ENCODE peak calls at places on chromosomes 5 and 9, in nine cellular contexts. One of them, this sample, is unnamed.

GRCh38 chr9:89601306-89601705 is 3.5 kb upstream of the GADD45G start:
- DNase-seq in uterus: no peak
- DNase-seq in hepatocyte: no peak
- DNase-seq in brain microvascular endothelial cell: no peak
- DNase-seq in vagina: no peak
- DNase-seq in ovary: no peak
- DNase-seq in CD8-positive, alpha-beta T cell: no peak
- DNase-seq in gastrocnemius medialis: no peak
- DNase-seq in kidney: no peak
- DNase-seq in this sample: no peak

GRCh38 chr5:168356592-168356991 is 65.1 kb downstream of the WWC1 start:
- DNase-seq in uterus: no peak
- DNase-seq in hepatocyte: no peak
- DNase-seq in brain microvascular endothelial cell: no peak
- DNase-seq in vagina: no peak
- DNase-seq in ovary: no peak
- DNase-seq in CD8-positive, alpha-beta T cell: no peak
- DNase-seq in gastrocnemius medialis: no peak
- DNase-seq in kidney: no peak
- DNase-seq in this sample: no peak

GRCh38 chr9:123282343-123283047 is 14.1 kb upstream of the STRBP start:
- DNase-seq in uterus: peak
- DNase-seq in hepatocyte: no peak
- DNase-seq in brain microvascular endothelial cell: no peak
- DNase-seq in vagina: no peak
- DNase-seq in ovary: no peak
- DNase-seq in CD8-positive, alpha-beta T cell: no peak
- DNase-seq in gastrocnemius medialis: no peak
- DNase-seq in kidney: no peak
- DNase-seq in this sample: peak

GRCh38 chr5:148976569-148977321 is 86.1 kb downstream of the SH3TC2 start:
- DNase-seq in uterus: no peak
- DNase-seq in hepatocyte: no peak
- DNase-seq in brain microvascular endothelial cell: peak
- DNase-seq in vagina: no peak
- DNase-seq in ovary: no peak
- DNase-seq in CD8-positive, alpha-beta T cell: no peak
- DNase-seq in gastrocnemius medialis: peak
- DNase-seq in kidney: no peak
- DNase-seq in this sample: no peak

GRCh38 chr9:6955251-6955921 is 197.6 kb downstream of the KDM4C start:
- DNase-seq in uterus: no peak
- DNase-seq in hepatocyte: peak
- DNase-seq in brain microvascular endothelial cell: peak
- DNase-seq in vagina: no peak
- DNase-seq in ovary: no peak
- DNase-seq in CD8-positive, alpha-beta T cell: no peak
- DNase-seq in gastrocnemius medialis: no peak
- DNase-seq in kidney: no peak
- DNase-seq in this sample: no peak

GRCh38 chr9:101514056-101514455 is 19.6 kb upstream of the RNF20 start:
- DNase-seq in uterus: no peak
- DNase-seq in hepatocyte: no peak
- DNase-seq in brain microvascular endothelial cell: peak
- DNase-seq in vagina: no peak
- DNase-seq in ovary: no peak
- DNase-seq in CD8-positive, alpha-beta T cell: no peak
- DNase-seq in gastrocnemius medialis: no peak
- DNase-seq in kidney: no peak
- DNase-seq in this sample: peak

GRCh38 chr5:4570047-4571015 is 569.8 kb upstream of the ADAMTS16 start:
- DNase-seq in uterus: no peak
- DNase-seq in hepatocyte: no peak
- DNase-seq in brain microvascular endothelial cell: no peak
- DNase-seq in vagina: no peak
- DNase-seq in ovary: no peak
- DNase-seq in CD8-positive, alpha-beta T cell: no peak
- DNase-seq in gastrocnemius medialis: no peak
- DNase-seq in kidney: no peak
- DNase-seq in this sample: no peak

GRCh38 chr9:128072144-128073021 is 4.4 kb downstream of the SLC25A25 start:
- DNase-seq in uterus: peak
- DNase-seq in hepatocyte: peak
- DNase-seq in brain microvascular endothelial cell: peak
- DNase-seq in vagina: no peak
- DNase-seq in ovary: peak
- DNase-seq in CD8-positive, alpha-beta T cell: peak
- DNase-seq in gastrocnemius medialis: no peak
- DNase-seq in kidney: peak
- DNase-seq in this sample: no peak

GRCh38 chr9:72592501-72593403 is 71.3 kb downstream of the TMC1 start:
- DNase-seq in uterus: no peak
- DNase-seq in hepatocyte: peak
- DNase-seq in brain microvascular endothelial cell: peak
- DNase-seq in vagina: no peak
- DNase-seq in ovary: no peak
- DNase-seq in CD8-positive, alpha-beta T cell: peak
- DNase-seq in gastrocnemius medialis: no peak
- DNase-seq in kidney: no peak
- DNase-seq in this sample: peak

GRCh38 chr5:93956006-93956405 is 214.6 kb upstream of the POU5F2 start:
- DNase-seq in uterus: no peak
- DNase-seq in hepatocyte: no peak
- DNase-seq in brain microvascular endothelial cell: no peak
- DNase-seq in vagina: no peak
- DNase-seq in ovary: no peak
- DNase-seq in CD8-positive, alpha-beta T cell: no peak
- DNase-seq in gastrocnemius medialis: no peak
- DNase-seq in kidney: no peak
- DNase-seq in this sample: no peak

GRCh38 chr5:45800331-45800730 is 104.2 kb upstream of the HCN1 start:
- DNase-seq in uterus: no peak
- DNase-seq in hepatocyte: no peak
- DNase-seq in brain microvascular endothelial cell: no peak
- DNase-seq in vagina: no peak
- DNase-seq in ovary: no peak
- DNase-seq in CD8-positive, alpha-beta T cell: no peak
- DNase-seq in gastrocnemius medialis: no peak
- DNase-seq in kidney: no peak
- DNase-seq in this sample: no peak

GRCh38 chr9:2802494-2802921 is 41.4 kb downstream of the PUM3 start:
- DNase-seq in uterus: no peak
- DNase-seq in hepatocyte: no peak
- DNase-seq in brain microvascular endothelial cell: no peak
- DNase-seq in vagina: no peak
- DNase-seq in ovary: no peak
- DNase-seq in CD8-positive, alpha-beta T cell: no peak
- DNase-seq in gastrocnemius medialis: no peak
- DNase-seq in kidney: no peak
- DNase-seq in this sample: no peak

GRCh38 chr5:114362977-114363721 is 1.3 kb downstream of the KCNN2 start:
- DNase-seq in uterus: no peak
- DNase-seq in hepatocyte: peak
- DNase-seq in brain microvascular endothelial cell: no peak
- DNase-seq in vagina: no peak
- DNase-seq in ovary: no peak
- DNase-seq in CD8-positive, alpha-beta T cell: no peak
- DNase-seq in gastrocnemius medialis: no peak
- DNase-seq in kidney: peak
- DNase-seq in this sample: no peak

GRCh38 chr5:172760136-172760535 is 10.9 kb downstream of the DUSP1 start:
- DNase-seq in uterus: no peak
- DNase-seq in hepatocyte: no peak
- DNase-seq in brain microvascular endothelial cell: no peak
- DNase-seq in vagina: no peak
- DNase-seq in ovary: no peak
- DNase-seq in CD8-positive, alpha-beta T cell: no peak
- DNase-seq in gastrocnemius medialis: no peak
- DNase-seq in kidney: no peak
- DNase-seq in this sample: no peak

GRCh38 chr5:159928122-159928960 is 12.1 kb downstream of the ADRA1B start:
- DNase-seq in uterus: no peak
- DNase-seq in hepatocyte: no peak
- DNase-seq in brain microvascular endothelial cell: peak
- DNase-seq in vagina: no peak
- DNase-seq in ovary: peak
- DNase-seq in CD8-positive, alpha-beta T cell: no peak
- DNase-seq in gastrocnemius medialis: no peak
- DNase-seq in kidney: peak
- DNase-seq in this sample: peak

GRCh38 chr9:25542319-25542718 is 135.9 kb downstream of the TUSC1 start:
- DNase-seq in uterus: no peak
- DNase-seq in hepatocyte: no peak
- DNase-seq in brain microvascular endothelial cell: no peak
- DNase-seq in vagina: no peak
- DNase-seq in ovary: no peak
- DNase-seq in CD8-positive, alpha-beta T cell: no peak
- DNase-seq in gastrocnemius medialis: no peak
- DNase-seq in kidney: no peak
- DNase-seq in this sample: no peak

GRCh38 chr5:88085462-88085861 is 183.2 kb downstream of the TMEM161B start:
- DNase-seq in uterus: no peak
- DNase-seq in hepatocyte: no peak
- DNase-seq in brain microvascular endothelial cell: no peak
- DNase-seq in vagina: no peak
- DNase-seq in ovary: no peak
- DNase-seq in CD8-positive, alpha-beta T cell: no peak
- DNase-seq in gastrocnemius medialis: no peak
- DNase-seq in kidney: no peak
- DNase-seq in this sample: no peak
- H3K27ac ChIP-seq in uterus: no peak
- H3K27ac ChIP-seq in hepatocyte: no peak
- H3K27ac ChIP-seq in brain microvascular endothelial cell: no peak
- H3K27ac ChIP-seq in vagina: no peak
- H3K27ac ChIP-seq in ovary: no peak
- H3K27ac ChIP-seq in CD8-positive, alpha-beta T cell: no peak
- H3K27ac ChIP-seq in gastrocnemius medialis: no peak
- H3K27ac ChIP-seq in kidney: no peak
- H3K27ac ChIP-seq in this sample: no peak

GRCh38 chr5:120540097-120540496 is 76.0 kb downstream of the PRR16 start:
- DNase-seq in uterus: no peak
- DNase-seq in hepatocyte: no peak
- DNase-seq in brain microvascular endothelial cell: no peak
- DNase-seq in vagina: no peak
- DNase-seq in ovary: no peak
- DNase-seq in CD8-positive, alpha-beta T cell: no peak
- DNase-seq in gastrocnemius medialis: no peak
- DNase-seq in kidney: no peak
- DNase-seq in this sample: no peak
- TF ChIP-seq CTCF in uterus: no peak
- TF ChIP-seq CTCF in hepatocyte: no peak
- TF ChIP-seq CTCF in brain microvascular endothelial cell: no peak
- TF ChIP-seq CTCF in vagina: no peak
- TF ChIP-seq CTCF in ovary: no peak
- TF ChIP-seq CTCF in CD8-positive, alpha-beta T cell: no peak
- TF ChIP-seq CTCF in gastrocnemius medialis: no peak
- TF ChIP-seq CTCF in kidney: no peak
- TF ChIP-seq CTCF in this sample: no peak

DNA sequence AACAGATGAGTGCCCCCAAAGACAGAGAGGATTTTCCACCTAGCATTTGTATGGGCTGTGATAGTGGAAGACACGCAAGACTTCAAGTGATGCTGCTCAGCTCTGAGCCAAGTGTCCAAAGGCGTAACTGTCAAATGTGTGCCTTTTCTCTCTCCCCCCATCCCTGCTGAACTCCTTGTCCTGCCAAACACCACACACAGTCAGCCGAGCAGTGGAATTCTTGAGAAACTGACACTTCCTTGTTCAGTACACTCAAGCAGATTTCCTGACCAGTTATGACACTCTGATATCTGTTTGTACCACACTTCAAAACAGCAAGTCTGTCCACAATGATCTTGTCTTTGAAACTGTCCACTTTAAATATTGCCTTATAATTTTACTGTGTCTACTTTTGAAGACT is 166.4 kb downstream of the PIK3R1 start:
- DNase-seq in uterus: no peak
- DNase-seq in hepatocyte: no peak
- DNase-seq in brain microvascular endothelial cell: no peak
- DNase-seq in vagina: no peak
- DNase-seq in ovary: no peak
- DNase-seq in CD8-positive, alpha-beta T cell: no peak
- DNase-seq in gastrocnemius medialis: no peak
- DNase-seq in kidney: no peak
- DNase-seq in this sample: no peak
- H3K27ac ChIP-seq in uterus: peak
- H3K27ac ChIP-seq in hepatocyte: no peak
- H3K27ac ChIP-seq in brain microvascular endothelial cell: no peak
- H3K27ac ChIP-seq in vagina: no peak
- H3K27ac ChIP-seq in ovary: no peak
- H3K27ac ChIP-seq in CD8-positive, alpha-beta T cell: no peak
- H3K27ac ChIP-seq in gastrocnemius medialis: no peak
- H3K27ac ChIP-seq in kidney: no peak
- H3K27ac ChIP-seq in this sample: no peak

GRCh38 chr5:175285263-175285662 is 158.7 kb downstream of the DRD1 start:
- DNase-seq in uterus: no peak
- DNase-seq in hepatocyte: no peak
- DNase-seq in brain microvascular endothelial cell: no peak
- DNase-seq in vagina: no peak
- DNase-seq in ovary: no peak
- DNase-seq in CD8-positive, alpha-beta T cell: no peak
- DNase-seq in gastrocnemius medialis: no peak
- DNase-seq in kidney: no peak
- DNase-seq in this sample: peak

GRCh38 chr5:175282611-175283225 is 161.3 kb downstream of the DRD1 start:
- DNase-seq in uterus: no peak
- DNase-seq in hepatocyte: peak
- DNase-seq in brain microvascular endothelial cell: no peak
- DNase-seq in vagina: no peak
- DNase-seq in ovary: no peak
- DNase-seq in CD8-positive, alpha-beta T cell: no peak
- DNase-seq in gastrocnemius medialis: no peak
- DNase-seq in kidney: no peak
- DNase-seq in this sample: peak

GRCh38 chr5:175286981-175287380 is 157.0 kb downstream of the DRD1 start:
- DNase-seq in uterus: no peak
- DNase-seq in hepatocyte: no peak
- DNase-seq in brain microvascular endothelial cell: no peak
- DNase-seq in vagina: no peak
- DNase-seq in ovary: no peak
- DNase-seq in CD8-positive, alpha-beta T cell: no peak
- DNase-seq in gastrocnemius medialis: no peak
- DNase-seq in kidney: no peak
- DNase-seq in this sample: no peak

GRCh38 chr5:175281714-175282113 is 162.3 kb downstream of the DRD1 start:
- DNase-seq in uterus: no peak
- DNase-seq in hepatocyte: no peak
- DNase-seq in brain microvascular endothelial cell: no peak
- DNase-seq in vagina: no peak
- DNase-seq in ovary: no peak
- DNase-seq in CD8-positive, alpha-beta T cell: no peak
- DNase-seq in gastrocnemius medialis: no peak
- DNase-seq in kidney: no peak
- DNase-seq in this sample: no peak

DNA sequence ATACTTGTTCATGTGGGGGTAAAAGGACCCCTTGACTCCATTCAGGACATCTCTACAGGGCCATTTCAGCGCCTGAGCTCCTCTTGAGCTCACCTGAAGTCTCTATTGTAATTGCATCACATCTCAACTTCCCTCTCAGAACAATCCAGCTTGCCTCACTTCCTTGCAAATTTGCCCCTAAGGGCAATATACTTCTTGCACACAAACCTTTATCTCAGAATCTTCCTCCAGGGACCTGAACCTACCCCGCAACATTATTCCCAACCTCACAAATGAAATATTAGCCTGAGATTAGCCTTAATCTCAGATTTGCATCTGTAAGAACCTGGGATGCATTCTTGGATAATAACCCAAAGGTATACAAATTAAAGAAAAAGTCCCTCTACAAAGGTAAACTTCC is 159.2 kb downstream of the DRD1 start:
- DNase-seq in uterus: no peak
- DNase-seq in hepatocyte: no peak
- DNase-seq in brain microvascular endothelial cell: no peak
- DNase-seq in vagina: no peak
- DNase-seq in ovary: no peak
- DNase-seq in CD8-positive, alpha-beta T cell: no peak
- DNase-seq in gastrocnemius medialis: no peak
- DNase-seq in kidney: no peak
- DNase-seq in this sample: no peak
- TF ChIP-seq CTCF in uterus: no peak
- TF ChIP-seq CTCF in hepatocyte: no peak
- TF ChIP-seq CTCF in brain microvascular endothelial cell: no peak
- TF ChIP-seq CTCF in vagina: no peak
- TF ChIP-seq CTCF in ovary: no peak
- TF ChIP-seq CTCF in CD8-positive, alpha-beta T cell: no peak
- TF ChIP-seq CTCF in gastrocnemius medialis: no peak
- TF ChIP-seq CTCF in kidney: no peak
- TF ChIP-seq CTCF in this sample: no peak